ENCODE peak calls at places on chromosomes 2 and 18, in four cellular contexts. O is endothelial cell of umbilical vein, F is GM12878, P is A549. V is an unnamed sample.

GRCh38 chr2:61512768-61513398 is 25.3 kb downstream of the XPO1 start:
- DNase-seq in O (no peak), F (no peak), P (no peak), V (no peak)

GRCh38 chr2:43041661-43042360 is 184.6 kb downstream of the ZFP36L2 start:
- DNase-seq in P (peak), O (peak), F (no peak), V (peak)

GRCh38 chr2:4937550-4937949 is 754.6 kb upstream of the SOX11 start:
- DNase-seq in P (no peak), F (no peak), O (no peak), V (no peak)

GRCh38 chr18:28916436-28916835 is 739.5 kb upstream of the CDH2 start:
- DNase-seq in F (no peak), O (no peak), P (no peak), V (no peak)

GRCh38 chr2:197258580-197258979 is 52.0 kb downstream of the ANKRD44 start:
- DNase-seq in F (peak), O (no peak), P (no peak), V (peak)

GRCh38 chr2:156430978-156431358 is 5.2 kb upstream of the GPD2 start:
- DNase-seq in O (peak), P (peak), F (peak), V (peak)

GRCh38 chr18:46321954-46322353 is 217.8 kb downstream of the HAUS1 start:
- DNase-seq in P (no peak), F (no peak), O (no peak), V (no peak)

GRCh38 chr2:114661926-114662670 is 219.7 kb downstream of the DPP10 start:
- DNase-seq in O (no peak), F (no peak), P (no peak), V (no peak)

GRCh38 chr2:42809876-42810125 is 17.4 kb upstream of the HAAO start:
- DNase-seq in F (no peak), O (no peak), P (peak), V (no peak)

GRCh38 chr2:130764035-130764820 is 8.9 kb downstream of the AMER3 start:
- DNase-seq in P (no peak), F (no peak), O (no peak), V (no peak)

GRCh38 chr18:74534981-74535649 is 815 bp downstream of the CNDP1 start:
- DNase-seq in O (no peak), F (peak), P (no peak), V (no peak)

GRCh38 chr2:101446869-101447268 is 28.0 kb downstream of the RFX8 start:
- DNase-seq in F (no peak), O (no peak), P (no peak), V (peak)

GRCh38 chr18:54775686-54776085 is 52.6 kb upstream of the RAB27B start:
- DNase-seq in O (peak), P (peak), F (no peak), V (peak)

GRCh38 chr2:238106339-238106697 is 6.2 kb downstream of the ESPNL start:
- DNase-seq in O (no peak), F (no peak), P (no peak), V (no peak)

GRCh38 chr2:207528980-207529329 is 807 bp upstream of the CREB1 start:
- DNase-seq in P (peak), O (peak), F (no peak), V (peak)

GRCh38 chr18:5556317-5556974 is 12.6 kb upstream of the EPB41L3 start:
- DNase-seq in O (no peak), P (no peak), F (no peak), V (no peak)

GRCh38 chr18:37277753-37278152 is 287.8 kb downstream of the CELF4 start:
- DNase-seq in O (no peak), F (no peak), P (no peak), V (no peak)

GRCh38 chr2:238286551-238286950 is 1.9 kb downstream of the PER2 start:
- DNase-seq in O (no peak), F (no peak), P (no peak), V (peak)

GRCh38 chr2:27756544-27757498 is 14.7 kb upstream of the MRPL33 start:
- DNase-seq in F (no peak), P (no peak), O (no peak), V (peak)

GRCh38 chr2:188477564-188478086 is 186.0 kb downstream of the GULP1 start:
- DNase-seq in F (no peak), P (no peak), O (no peak), V (no peak)

GRCh38 chr2:43131051-43131889 is 95.1 kb downstream of the ZFP36L2 start:
- DNase-seq in F (no peak), O (peak), P (peak), V (peak)

GRCh38 chr2:84493494-84493893 is 22.8 kb upstream of the DNAH6 start:
- DNase-seq in O (peak), P (no peak), F (no peak), V (no peak)

GRCh38 chr2:238284802-238285515 is 3.5 kb downstream of the PER2 start:
- DNase-seq in O (no peak), P (no peak), F (no peak), V (no peak)

GRCh38 chr2:165248238-165248637 is 9.0 kb downstream of the SCN2A start:
- DNase-seq in F (no peak), O (no peak), P (no peak), V (no peak)

GRCh38 chr2:85536479-85536878 is 2.5 kb upstream of the MAT2A start:
- DNase-seq in F (no peak), P (no peak), O (no peak), V (peak)

GRCh38 chr18:3607309-3608098 is 157.5 kb downstream of the TGIF1 start:
- DNase-seq in F (no peak), P (no peak), O (no peak), V (no peak)

GRCh38 chr18:9705183-9705864 is 2.8 kb upstream of the RAB31 start:
- DNase-seq in F (no peak), O (peak), P (no peak), V (peak)

GRCh38 chr2:101558740-101559508 is 84.0 kb upstream of the RFX8 start:
- DNase-seq in O (peak), F (no peak), P (no peak), V (no peak)

GRCh38 chr18:23331091-23331920 is 121.8 kb upstream of the RIOK3 start:
- DNase-seq in P (no peak), O (no peak), F (no peak), V (no peak)

GRCh38 chr2:220753486-220753885 is 818.6 kb downstream of the EPHA4 start:
- DNase-seq in F (no peak), O (no peak), P (no peak), V (no peak)

GRCh38 chr2:101982630-101983029 is 9.1 kb upstream of the IL1R2 start:
- DNase-seq in O (no peak), P (no peak), F (no peak), V (no peak)

GRCh38 chr18:49172246-49172645 is 221.5 kb upstream of the SMAD7 start:
- DNase-seq in P (no peak), F (no peak), O (no peak), V (no peak)

GRCh38 chr2:232528746-232529445 is 2.9 kb downstream of the CHRND start:
- DNase-seq in P (no peak), F (no peak), O (no peak), V (no peak)

GRCh38 chr18:32362484-32362883 is 108.2 kb downstream of the GAREM1 start:
- DNase-seq in O (no peak), P (no peak), F (no peak), V (no peak)

GRCh38 chr18:46196627-46197243 is 92.5 kb downstream of the HAUS1 start:
- DNase-seq in O (no peak), P (no peak), F (no peak), V (no peak)

GRCh38 chr18:21260621-21261020 is 18.6 kb downstream of the GREB1L start:
- DNase-seq in O (no peak), F (no peak), P (no peak), V (no peak)
- TF ChIP-seq MYC in O (no peak), F (no peak), P (no peak), V (no peak)

GRCh38 chr2:2098458-2099167 is 232.5 kb downstream of the MYT1L start:
- DNase-seq in F (no peak), P (no peak), O (no peak), V (no peak)

GRCh38 chr2:2104331-2104730 is 226.7 kb downstream of the MYT1L start:
- DNase-seq in F (no peak), O (no peak), P (no peak), V (no peak)

GRCh38 chr2:2103320-2103719 is 227.8 kb downstream of the MYT1L start:
- DNase-seq in F (no peak), O (no peak), P (no peak), V (no peak)

GRCh38 chr2:2102870-2103269 is 228.2 kb downstream of the MYT1L start:
- DNase-seq in P (no peak), F (no peak), O (no peak), V (no peak)

DNA sequence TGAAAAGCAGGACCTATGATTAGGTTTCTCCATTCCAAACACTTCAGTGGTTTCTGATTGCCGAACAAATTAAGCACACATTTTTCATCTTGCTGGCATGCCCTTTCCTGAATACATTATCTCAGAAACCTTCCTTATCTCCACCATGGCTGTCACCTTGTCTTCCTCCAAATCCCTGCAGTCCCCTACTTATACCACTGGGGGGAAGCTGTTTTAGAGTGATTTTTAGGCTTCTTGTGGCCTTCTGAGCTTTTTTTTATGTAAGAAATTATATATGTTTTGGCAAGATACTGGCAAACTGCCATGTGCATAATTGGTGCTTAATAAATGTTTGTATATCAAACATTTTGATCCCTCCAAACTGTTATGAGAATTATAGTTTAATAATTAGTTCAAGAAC is 229.2 kb downstream of the MYT1L start:
- DNase-seq in O (no peak), P (peak), F (no peak), V (peak)
- TF ChIP-seq CTCF in O (no peak), P (no peak), F (peak), V (peak)

GRCh38 chr2:29305762-29306161 is 190.5 kb downstream of the CLIP4 start:
- DNase-seq in F (no peak), P (no peak), O (no peak), V (no peak)

GRCh38 chr2:29307522-29307921 is 192.3 kb downstream of the CLIP4 start:
- DNase-seq in P (no peak), F (no peak), O (no peak), V (no peak)

GRCh38 chr2:29309090-29310054 is 194.2 kb downstream of the CLIP4 start:
- DNase-seq in O (peak), P (peak), F (no peak), V (peak)

GRCh38 chr2:29304399-29304798 is 189.2 kb downstream of the CLIP4 start:
- DNase-seq in O (no peak), F (no peak), P (no peak), V (no peak)
- TF ChIP-seq MYC in O (no peak), F (no peak), P (no peak), V (no peak)

DNA sequence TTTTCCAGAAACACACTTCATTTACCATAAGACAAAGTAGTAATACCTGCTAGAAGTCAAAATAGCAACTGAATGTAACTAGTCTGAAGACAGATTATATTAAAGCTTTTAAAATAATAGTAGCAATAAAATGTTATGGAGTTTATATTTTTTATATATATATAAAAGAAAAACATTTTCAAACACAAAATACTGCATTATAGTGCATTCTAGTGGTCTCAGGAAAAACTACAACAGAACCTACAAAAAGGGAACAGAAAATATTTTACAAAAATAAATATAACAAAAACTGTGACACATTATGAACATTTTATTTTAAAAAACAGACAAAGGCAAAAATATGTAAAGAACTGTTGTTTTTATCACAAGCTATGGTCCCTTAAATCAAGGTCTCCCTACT is 48.0 kb downstream of the STRN start:
- DNase-seq in P (no peak), F (no peak), O (peak), V (no peak)
- TF ChIP-seq CTCF in P (peak), F (peak), O (no peak), V (no peak)

GRCh38 chr2:234453216-234453615 is 43.7 kb downstream of the ARL4C start:
- DNase-seq in O (no peak), F (no peak), P (no peak), V (no peak)

GRCh38 chr2:234454433-234454832 is 42.4 kb downstream of the ARL4C start:
- DNase-seq in P (no peak), F (no peak), O (no peak), V (no peak)

GRCh38 chr2:234450431-234451095 is 46.3 kb downstream of the ARL4C start:
- DNase-seq in P (no peak), O (no peak), F (no peak), V (no peak)

GRCh38 chr2:234451242-234451641 is 45.6 kb downstream of the ARL4C start:
- DNase-seq in F (no peak), O (no peak), P (no peak), V (no peak)

DNA sequence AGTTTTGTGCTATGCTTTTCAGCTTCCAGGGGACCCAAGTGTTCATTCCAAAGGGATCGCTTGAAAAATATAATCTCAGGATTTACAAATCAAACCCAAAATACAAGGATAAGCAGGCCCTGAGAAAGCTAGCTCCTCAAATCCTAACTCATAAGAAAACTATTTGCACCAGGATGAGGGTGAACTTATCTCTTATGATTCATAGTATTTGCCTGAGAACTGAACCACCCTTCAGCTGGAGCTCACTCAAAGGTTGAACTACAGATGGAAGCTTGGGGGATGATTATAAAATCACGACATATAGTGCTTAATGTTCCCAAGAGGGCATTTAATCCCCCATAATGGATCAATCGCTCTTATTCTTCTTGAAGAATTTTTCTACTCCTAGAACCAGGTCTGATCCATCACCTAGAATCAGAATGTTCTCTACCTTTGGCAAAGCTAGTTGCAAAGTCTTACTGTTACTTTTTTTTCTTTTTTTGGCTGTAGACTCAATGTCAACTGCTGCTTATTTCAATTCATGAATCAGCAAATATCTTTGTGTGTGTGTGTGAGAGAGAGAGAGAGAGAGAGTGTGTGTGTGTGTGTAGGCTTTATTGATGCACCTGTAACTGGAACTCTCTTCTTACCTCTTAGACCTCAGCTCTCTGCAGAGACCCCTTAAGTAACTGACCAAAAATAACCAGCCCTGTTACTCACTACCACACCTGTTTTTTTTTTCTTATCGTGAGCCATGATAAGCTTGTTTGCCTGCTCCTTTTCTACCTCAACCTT is 44.8 kb downstream of the ARL4C start:
- DNase-seq in O (no peak), P (peak), F (no peak), V (no peak)
- TF ChIP-seq MYC in O (no peak), P (no peak), F (no peak), V (no peak)